ENCODE peak calls at places on chromosome 12, in eight cellular contexts. Y is stomach, T is K562, Z is sigmoid colon, U is GM23338, F is transverse colon, P is HCT116, B is upper lobe of left lung. E is an unnamed sample. For H3K4me1, the result is how much of the 10 kb centered on the place peaks cover.

GRCh38 chr12:93804392-93805179 is 127.4 kb downstream of the CRADD start:
- DNase-seq in B (no peak), P (no peak), U (no peak), T (no peak), Z (no peak), Y (no peak), F (no peak), E (no peak)

GRCh38 chr12:42481368-42481767 is 108.2 kb downstream of the PRICKLE1 start:
- DNase-seq in Z (no peak), T (no peak), B (no peak), Y (no peak), U (peak), P (no peak), F (no peak), E (no peak)

GRCh38 chr12:78002878-78003277 is 172.2 kb downstream of the NAV3 start:
- DNase-seq in B (no peak), U (no peak), F (no peak), Y (no peak), P (no peak), T (no peak), Z (no peak), E (no peak)

GRCh38 chr12:65605019-65605418 is 219.3 kb upstream of the HMGA2 start:
- DNase-seq in U (no peak), Y (no peak), P (no peak), B (no peak), T (no peak), Z (no peak), F (no peak), E (no peak)

GRCh38 chr12:107829271-107829670 is 54.8 kb downstream of the ASCL4 start:
- DNase-seq in U (no peak), P (no peak), F (no peak), Z (no peak), B (no peak), T (no peak), Y (no peak), E (no peak)

GRCh38 chr12:47549258-47549657 is 156.6 kb downstream of the RPAP3 start:
- DNase-seq in P (no peak), T (peak), U (no peak), F (no peak), B (no peak), Y (no peak), Z (no peak), E (no peak)

GRCh38 chr12:25121916-25122315 is 73.0 kb downstream of the DNAI7 start:
- DNase-seq in U (no peak), Z (no peak), B (no peak), P (no peak), F (no peak), T (no peak), Y (no peak), E (no peak)

GRCh38 chr12:75690556-75690955 is 179.1 kb upstream of the KRR1 start:
- DNase-seq in U (no peak), Z (no peak), B (no peak), Y (no peak), T (peak), F (no peak), P (no peak), E (no peak)

GRCh38 chr12:23099604-23100003 is 474.6 kb downstream of the ETNK1 start:
- DNase-seq in B (no peak), U (peak), Y (no peak), P (no peak), T (no peak), F (no peak), Z (no peak), E (no peak)

GRCh38 chr12:120007272-120007671 is 18.2 kb downstream of the BICDL1 start:
- DNase-seq in Z (no peak), B (no peak), F (peak), P (no peak), T (peak), U (no peak), Y (no peak), E (no peak)

GRCh38 chr12:10122689-10123088 is 7.3 kb downstream of the CLEC7A start:
- DNase-seq in T (no peak), B (no peak), F (no peak), U (no peak), Z (no peak), Y (no peak), P (no peak), E (no peak)

DNA sequence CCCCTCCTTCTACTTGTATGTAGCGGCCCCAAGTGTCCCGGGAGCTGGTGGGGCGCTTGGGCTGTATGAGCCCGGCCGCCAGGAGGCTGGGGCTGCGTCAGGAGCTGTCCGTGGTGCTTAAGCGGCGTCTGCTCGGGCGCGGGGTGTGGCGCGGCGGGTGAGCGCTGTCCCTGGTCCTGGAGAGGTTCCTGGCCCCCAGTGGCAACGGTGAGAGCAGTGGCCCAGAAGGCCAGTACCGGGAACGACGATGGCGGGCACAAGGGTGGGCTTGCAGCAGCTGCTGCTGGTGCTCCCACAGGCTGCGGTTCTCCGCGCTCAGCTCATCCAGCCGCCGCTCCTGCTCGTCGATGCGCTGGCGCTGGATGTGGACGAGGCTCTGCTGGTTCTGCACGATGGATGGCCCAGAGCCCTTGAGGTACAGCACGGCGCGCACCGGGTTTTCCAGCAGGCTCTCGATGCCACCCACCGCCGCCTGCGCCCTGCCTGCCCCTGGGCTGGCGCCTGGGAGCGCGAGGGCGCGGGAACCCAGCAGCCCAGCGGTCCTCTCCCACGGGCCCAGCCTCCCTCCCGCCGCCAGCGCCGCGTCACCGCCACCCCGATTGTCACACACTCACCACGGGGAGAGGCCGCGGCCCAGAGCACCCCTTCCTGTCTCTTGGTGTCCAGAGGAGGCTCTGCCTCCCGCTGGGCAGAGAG is 41.9 kb upstream of the FKBP4 start:
- DNase-seq in Y (peak), U (peak), F (peak), P (peak), B (peak), Z (peak), T (peak), E (peak)
- TF ChIP-seq CTCF in Y (no peak), U (no peak), F (no peak), P (no peak), B (peak), Z (no peak), T (no peak), E (peak)

DNA sequence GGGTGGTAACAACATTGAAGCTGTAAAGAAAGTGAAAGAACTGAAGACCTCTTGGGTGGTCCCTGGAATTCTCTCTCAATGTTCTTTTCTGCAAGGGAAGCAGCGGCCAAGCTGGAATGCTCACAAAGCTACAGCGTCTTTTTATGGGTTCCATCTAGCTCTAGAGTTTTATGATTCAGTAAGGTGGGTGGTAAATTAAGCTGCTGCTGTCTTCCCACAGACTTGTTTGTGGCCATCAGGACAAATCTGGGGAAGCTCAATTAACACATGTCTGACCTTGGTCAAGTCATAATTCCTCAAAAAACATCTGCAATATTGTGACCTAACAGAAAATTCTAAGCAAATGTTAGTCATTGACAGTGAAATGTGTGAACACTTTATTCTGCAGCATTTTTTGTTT is 139.1 kb downstream of the MED13L start:
- DNase-seq in B (no peak), P (no peak), Y (no peak), F (no peak), T (no peak), Z (no peak), U (peak), E (no peak)
- H3K4me1 ChIP-seq in B (under half), P (under half), Y (under half), F (under half), T (under half), Z (half or more), U (under half), E (under half)

GRCh38 chr12:122422769-122423257 is 344 bp upstream of the CLIP1 start:
- DNase-seq in T (peak), B (no peak), Y (no peak), Z (peak), U (peak), F (peak), P (no peak), E (no peak)
- TF ChIP-seq POLR2AphosphoS5 in T (peak), B (peak), Y (no peak), Z (no peak), U (no peak), F (no peak), P (no peak), E (no peak)

DNA sequence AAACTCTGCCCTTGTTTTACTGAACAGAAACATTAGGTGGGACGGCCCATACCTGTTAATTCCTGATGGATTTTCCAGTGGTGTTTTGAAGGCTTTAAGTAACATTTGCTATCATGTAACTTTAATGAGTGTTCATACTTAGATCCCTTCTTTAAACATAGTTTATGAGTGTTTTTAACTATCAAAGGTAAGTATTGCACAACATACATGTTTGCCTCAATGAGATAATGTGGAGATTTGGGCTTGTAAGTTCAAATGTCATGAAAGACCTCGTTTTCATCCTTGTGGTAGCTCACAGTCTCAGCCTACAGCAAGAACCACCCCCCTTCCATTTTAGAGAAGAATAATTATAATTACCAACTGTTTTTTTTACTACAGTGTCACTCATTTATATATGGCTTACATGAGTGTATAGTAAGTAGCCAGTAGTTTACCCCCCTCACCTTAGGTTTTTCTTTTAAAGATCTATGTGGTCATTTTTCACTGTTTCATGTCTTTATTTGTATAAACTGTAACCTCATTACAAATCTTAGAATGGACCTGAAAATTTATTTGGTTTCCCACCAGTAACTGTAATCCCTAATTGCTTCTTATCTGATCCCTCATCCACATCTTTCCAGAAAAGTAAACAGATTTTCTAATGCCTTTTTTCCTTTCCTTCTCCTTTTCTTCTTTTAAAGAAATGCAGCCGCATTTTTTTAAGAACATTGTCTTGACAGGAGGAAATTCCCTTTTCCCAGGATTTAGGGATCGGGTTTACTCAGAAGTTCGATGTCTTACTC is 18.9 kb downstream of the ACTR6 start:
- DNase-seq in F (no peak), U (no peak), T (no peak), Y (no peak), P (no peak), B (no peak), Z (no peak), E (no peak)
- TF ChIP-seq CTCF in F (no peak), U (no peak), T (no peak), Y (no peak), P (no peak), B (no peak), Z (no peak), E (no peak)

DNA sequence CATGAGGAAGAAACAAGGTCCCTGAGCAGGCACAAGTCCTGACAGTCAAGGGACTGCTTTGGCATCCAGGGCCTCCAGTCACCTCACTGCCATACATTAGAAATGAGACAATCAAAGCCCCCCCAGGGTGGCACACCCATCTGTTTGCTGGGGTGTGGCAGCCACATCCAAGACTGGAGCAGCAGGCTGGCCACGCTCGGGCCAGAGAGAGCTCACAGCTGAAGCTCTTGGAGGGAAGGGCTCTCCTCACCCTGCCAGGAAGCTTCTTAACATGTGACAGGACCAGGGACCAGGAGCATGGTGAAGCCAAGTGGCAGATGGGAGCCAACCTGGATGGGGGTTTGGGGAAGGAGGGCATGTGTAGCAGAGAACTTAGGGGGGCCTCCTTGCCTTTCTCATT is 10.0 kb downstream of the CACNB3 start:
- DNase-seq in P (no peak), F (no peak), B (no peak), Z (no peak), Y (no peak), U (no peak), T (no peak), E (no peak)
- H3K4me1 ChIP-seq in P (under half), F (under half), B (under half), Z (under half), Y (under half), U (under half), T (under half), E (under half)

DNA sequence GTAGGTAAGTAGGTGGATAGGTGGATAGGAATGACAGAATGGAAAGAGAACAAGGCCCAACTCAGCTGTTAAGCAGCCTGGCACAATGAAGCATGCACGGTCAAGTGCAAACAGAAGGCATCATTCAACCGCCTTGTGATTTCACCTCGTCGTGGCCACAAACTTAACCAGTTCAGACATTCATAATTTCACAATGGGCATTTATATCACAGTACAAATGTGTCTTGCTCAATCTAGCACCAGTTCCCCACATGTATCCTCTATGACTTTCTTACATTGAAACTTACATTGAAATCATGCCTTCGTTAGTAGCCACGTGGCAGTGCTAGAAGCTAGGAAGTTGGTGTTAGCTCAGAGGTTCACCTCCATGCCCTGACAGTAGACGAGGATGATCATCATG is 207.5 kb downstream of the ETV6 start:
- DNase-seq in T (no peak), P (no peak), B (no peak), Z (no peak), F (no peak), Y (no peak), U (no peak), E (no peak)
- TF ChIP-seq POLR2AphosphoS5 in T (no peak), P (no peak), B (no peak), Z (no peak), F (no peak), Y (no peak), U (no peak), E (no peak)

GRCh38 chr12:6548556-6549378 is 7.1 kb downstream of the IFFO1 start:
- DNase-seq in T (no peak), B (peak), F (no peak), Y (no peak), Z (peak), U (no peak), P (no peak), E (no peak)
- TF ChIP-seq CTCF in T (no peak), B (no peak), F (no peak), Y (no peak), Z (no peak), U (no peak), P (no peak), E (no peak)

GRCh38 chr12:2263921-2264320 is 211.1 kb downstream of the CACNA1C start:
- DNase-seq in T (no peak), F (no peak), Y (no peak), B (no peak), P (no peak), U (no peak), Z (no peak), E (no peak)

GRCh38 chr12:2264622-2265306 is 212.0 kb downstream of the CACNA1C start:
- DNase-seq in U (no peak), P (no peak), T (no peak), B (no peak), F (peak), Z (no peak), Y (no peak), E (no peak)

GRCh38 chr12:2262449-2262848 is 209.7 kb downstream of the CACNA1C start:
- DNase-seq in B (no peak), Y (no peak), Z (no peak), U (no peak), F (no peak), P (no peak), T (no peak), E (no peak)

GRCh38 chr12:2259368-2259767 is 206.6 kb downstream of the CACNA1C start:
- DNase-seq in P (no peak), Y (no peak), Z (no peak), B (no peak), F (no peak), T (no peak), U (no peak), E (no peak)

DNA sequence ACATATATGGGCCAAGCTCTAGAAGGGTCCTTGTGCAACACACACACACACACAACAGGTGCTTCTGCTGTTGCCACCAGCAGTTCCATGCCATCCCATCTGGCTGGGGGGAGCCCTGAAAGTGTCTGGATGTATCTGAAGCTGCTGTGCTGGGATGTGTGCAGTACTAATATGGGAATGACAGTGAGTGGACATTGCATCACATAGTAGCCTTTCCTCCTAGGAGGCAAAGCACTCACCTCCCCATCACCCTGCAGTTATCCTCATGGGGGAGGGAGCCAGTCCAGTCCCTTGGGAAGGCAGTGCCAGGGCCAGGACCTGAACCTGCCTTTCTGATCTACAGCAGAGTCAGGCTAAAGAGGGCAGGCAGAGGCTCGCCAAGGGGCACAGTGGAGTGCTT is 208.9 kb downstream of the CACNA1C start:
- DNase-seq in P (no peak), B (no peak), Z (no peak), T (no peak), Y (no peak), U (no peak), F (no peak), E (no peak)
- H3K4me1 ChIP-seq in P (under half), B (under half), Z (half or more), T (under half), Y (under half), U (under half), F (under half), E (under half)

GRCh38 chr12:4293942-4294505 is 20.5 kb downstream of the CCND2 start:
- DNase-seq in B (no peak), P (no peak), F (no peak), Y (no peak), U (no peak), T (no peak), Z (no peak), E (no peak)

GRCh38 chr12:4292266-4293063 is 18.9 kb downstream of the CCND2 start:
- DNase-seq in P (no peak), F (no peak), Y (no peak), U (no peak), T (no peak), Z (no peak), B (no peak), E (no peak)

GRCh38 chr12:4296749-4297148 is 23.2 kb downstream of the CCND2 start:
- DNase-seq in F (no peak), T (no peak), Y (no peak), P (no peak), U (no peak), B (no peak), Z (no peak), E (no peak)

GRCh38 chr12:4290011-4290790 is 16.6 kb downstream of the CCND2 start:
- DNase-seq in Z (no peak), F (no peak), B (no peak), T (no peak), U (no peak), P (no peak), Y (no peak), E (no peak)

GRCh38 chr12:4293299-4293941 is 19.9 kb downstream of the CCND2 start:
- DNase-seq in P (no peak), Y (no peak), B (no peak), Z (no peak), U (no peak), F (no peak), T (no peak), E (no peak)
- TF ChIP-seq POLR2AphosphoS5 in P (no peak), Y (no peak), B (no peak), Z (no peak), U (no peak), F (no peak), T (no peak), E (no peak)

E was measured in prostate gland.